ENCODE peak calls at places on chromosomes 16 and 17, in eight cellular contexts. N is cardiac fibroblast, M is AG04450, I is cardiac muscle cell, B is fibroblast of lung, U is MM.1S, A is glutamatergic neuron, H is endothelial cell. D is an unnamed sample.

GRCh38 chr16:81879625-81880024 is 100.5 kb downstream of the PLCG2 start:
- DNase-seq in N (no peak), M (no peak), I (no peak), B (no peak), U (no peak), A (no peak), H (no peak), D (no peak)

GRCh38 chr17:37844158-37844976 is 79.8 kb upstream of the TBC1D3K start:
- DNase-seq in N (peak), M (peak), I (peak), B (peak), U (peak), A (peak), H (peak), D (peak)

GRCh38 chr17:47776330-47777197 is 43.5 kb downstream of the TBX21 start:
- DNase-seq in N (peak), M (no peak), I (peak), B (peak), U (peak), A (no peak), H (peak), D (peak)

GRCh38 chr17:10394201-10394887 is 21.5 kb upstream of the MYH13 start:
- DNase-seq in N (no peak), M (no peak), I (no peak), B (no peak), U (no peak), A (peak), H (no peak), D (no peak)

GRCh38 chr16:31421587-31421986 is 6.6 kb downstream of the COX6A2 start:
- DNase-seq in N (no peak), M (no peak), I (no peak), B (no peak), U (no peak), A (no peak), H (no peak), D (no peak)

GRCh38 chr16:71360378-71360777 is 1.9 kb downstream of the CALB2 start:
- DNase-seq in N (peak), M (peak), I (no peak), B (peak), U (no peak), A (no peak), H (no peak), D (peak)

GRCh38 chr16:65388592-65388991 is 266.7 kb upstream of the CDH11 start:
- DNase-seq in N (peak), M (no peak), I (no peak), B (peak), U (no peak), A (no peak), H (no peak), D (peak)

GRCh38 chr17:7651097-7651958 is 602 bp downstream of the ATP1B2 start:
- DNase-seq in N (no peak), M (no peak), I (peak), B (no peak), U (no peak), A (peak), H (no peak), D (no peak)

GRCh38 chr16:82580293-82580900 is 46.4 kb upstream of the CDH13 start:
- DNase-seq in N (peak), M (no peak), I (peak), B (peak), U (no peak), A (no peak), H (peak), D (no peak)

GRCh38 chr16:46573008-46573833 is 48.0 kb downstream of the SHCBP1 start:
- DNase-seq in N (peak), M (no peak), I (no peak), B (peak), U (no peak), A (no peak), H (no peak), D (peak)

GRCh38 chr16:20166531-20167235 is 93.0 kb upstream of the GPR139 start:
- DNase-seq in N (no peak), M (no peak), I (no peak), B (peak), U (no peak), A (no peak), H (no peak), D (no peak)

GRCh38 chr16:47311738-47312505 is 148.9 kb downstream of the ITFG1 start:
- DNase-seq in N (peak), M (no peak), I (no peak), B (peak), U (no peak), A (no peak), H (no peak), D (no peak)

GRCh38 chr16:58114827-58115825 is 14.1 kb downstream of the CFAP20 start:
- DNase-seq in N (peak), M (peak), I (no peak), B (no peak), U (no peak), A (no peak), H (no peak), D (no peak)

GRCh38 chr17:51351090-51351489 is 90.7 kb downstream of the UTP18 start:
- DNase-seq in N (no peak), M (no peak), I (no peak), B (no peak), U (no peak), A (no peak), H (no peak), D (no peak)

GRCh38 chr17:38982858-38983746 is 15.9 kb upstream of the FBXO47 start:
- DNase-seq in N (peak), M (peak), I (peak), B (peak), U (peak), A (peak), H (peak), D (peak)

GRCh38 chr17:4856271-4856936 is 23.3 kb downstream of the MINK1 start:
- DNase-seq in N (no peak), M (no peak), I (no peak), B (no peak), U (no peak), A (no peak), H (no peak), D (no peak)

GRCh38 chr17:10111907-10112452 is 86.4 kb downstream of the GAS7 start:
- DNase-seq in N (no peak), M (no peak), I (no peak), B (no peak), U (no peak), A (no peak), H (no peak), D (no peak)

GRCh38 chr16:50818380-50818779 is 76.5 kb downstream of the CYLD start:
- DNase-seq in N (no peak), M (no peak), I (no peak), B (no peak), U (no peak), A (no peak), H (no peak), D (no peak)

GRCh38 chr17:29369831-29370735 is 20.1 kb upstream of the TAOK1 start:
- DNase-seq in N (peak), M (peak), I (peak), B (peak), U (peak), A (peak), H (peak), D (peak)

GRCh38 chr17:77914440-77915254 is 43.9 kb upstream of the TNRC6C start:
- DNase-seq in N (no peak), M (no peak), I (no peak), B (peak), U (no peak), A (no peak), H (no peak), D (no peak)
- TF ChIP-seq CTCF in N (no peak), M (no peak), I (no peak), B (no peak), U (peak), A (no peak), H (no peak), D (no peak)

DNA sequence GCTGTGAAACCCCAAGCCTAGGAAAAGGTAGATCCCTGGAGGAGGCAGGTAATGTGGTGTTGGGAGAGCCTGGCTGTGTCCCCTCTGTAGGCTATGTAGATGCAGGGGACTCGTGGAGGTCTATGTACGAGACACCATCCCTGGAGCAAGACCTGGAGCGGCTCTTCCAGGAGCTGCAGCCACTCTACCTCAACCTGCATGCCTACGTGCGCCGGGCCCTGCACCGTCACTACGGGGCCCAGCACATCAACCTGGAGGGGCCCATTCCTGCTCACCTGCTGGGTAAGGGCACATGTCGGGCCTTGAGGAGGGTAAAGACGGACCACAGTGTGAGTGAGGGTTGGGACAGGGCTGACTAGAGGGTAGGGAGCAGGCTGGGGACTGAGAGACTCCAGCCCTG is 12.0 kb downstream of the ACE start:
- DNase-seq in N (no peak), M (no peak), I (no peak), B (no peak), U (no peak), A (peak), H (no peak), D (no peak)
- TF ChIP-seq CTCF in N (no peak), M (no peak), I (no peak), B (no peak), U (no peak), A (no peak), H (no peak), D (no peak)

GRCh38 chr16:67967183-67967955 is 1.1 kb downstream of the SLC12A4 start:
- DNase-seq in N (peak), M (no peak), I (peak), B (no peak), U (peak), A (no peak), H (no peak), D (no peak)
- TF ChIP-seq CTCF in N (no peak), M (no peak), I (no peak), B (no peak), U (no peak), A (no peak), H (no peak), D (no peak)

GRCh38 chr17:17897442-17897841 is 60.7 kb upstream of the SREBF1 start:
- DNase-seq in N (no peak), M (no peak), I (no peak), B (no peak), U (peak), A (no peak), H (no peak), D (no peak)
- TF ChIP-seq CTCF in N (no peak), M (no peak), I (no peak), B (no peak), U (no peak), A (no peak), H (no peak), D (no peak)

GRCh38 chr16:63789603-63790002 is 1332.3 kb downstream of the CDH11 start:
- DNase-seq in N (peak), M (no peak), I (no peak), B (no peak), U (peak), A (no peak), H (no peak), D (no peak)
- TF ChIP-seq CTCF in N (peak), M (no peak), I (peak), B (no peak), U (peak), A (no peak), H (no peak), D (no peak)

GRCh38 chr16:35102780-35103403 is 1643.5 kb downstream of the TP53TG3F start:
- DNase-seq in N (no peak), M (no peak), I (no peak), B (no peak), U (no peak), A (no peak), H (no peak), D (no peak)
- TF ChIP-seq CTCF in N (no peak), M (no peak), I (no peak), B (no peak), U (peak), A (no peak), H (no peak), D (no peak)

GRCh38 chr17:16919663-16920627 is 52.0 kb downstream of the TNFRSF13B start:
- DNase-seq in N (no peak), M (no peak), I (no peak), B (no peak), U (no peak), A (no peak), H (no peak), D (no peak)
- TF ChIP-seq CTCF in N (no peak), M (no peak), I (no peak), B (no peak), U (peak), A (no peak), H (no peak), D (no peak)